ENCODE peak calls at places on chromosomes 7 and 10, in seven cellular contexts. D, K, S, A, C, J and Y are unnamed samples. For H3K36me3, the result is how much of the 10 kb centered on the place peaks cover.

GRCh38 chr10:62726142-62726541 is 78.4 kb upstream of the ADO start:
- DNase-seq in D (no peak), K (no peak), S (no peak), A (no peak), C (no peak), J (no peak), Y (no peak)

GRCh38 chr10:110613341-110613995 is 30.7 kb upstream of the RBM20 start:
- DNase-seq in D (no peak), K (no peak), S (no peak), A (peak), C (no peak), J (peak), Y (no peak)

GRCh38 chr10:131344747-131345146 is 33.2 kb upstream of the TCERG1L start:
- DNase-seq in D (no peak), K (no peak), S (no peak), A (no peak), C (no peak), J (no peak), Y (no peak)

GRCh38 chr10:87816163-87816841 is 1.7 kb downstream of the ATAD1 start:
- DNase-seq in D (no peak), K (no peak), S (no peak), A (no peak), C (no peak), J (no peak), Y (no peak)

GRCh38 chr7:155860840-155861479 is 48.7 kb upstream of the SHH start:
- DNase-seq in D (no peak), K (no peak), S (no peak), A (no peak), C (no peak), J (no peak), Y (no peak)

GRCh38 chr10:85674851-85675250 is 691.7 kb downstream of the GRID1 start:
- DNase-seq in D (no peak), K (no peak), S (no peak), A (no peak), C (no peak), J (no peak), Y (no peak)

GRCh38 chr10:35555962-35556930 is 48.9 kb upstream of the GJD4 start:
- DNase-seq in D (no peak), K (no peak), S (no peak), A (no peak), C (no peak), J (no peak), Y (no peak)

GRCh38 chr10:69883256-69883655 is 81.5 kb downstream of the COL13A1 start:
- DNase-seq in D (peak), K (no peak), S (peak), A (peak), C (no peak), J (no peak), Y (no peak)

GRCh38 chr7:65809259-65809981 is 63.5 kb upstream of the VKORC1L1 start:
- DNase-seq in D (no peak), K (no peak), S (no peak), A (no peak), C (no peak), J (peak), Y (no peak)

GRCh38 chr7:36567699-36568436 is 156.4 kb downstream of the AOAH start:
- DNase-seq in D (no peak), K (no peak), S (no peak), A (peak), C (no peak), J (no peak), Y (no peak)

GRCh38 chr10:100518761-100519241 is 860 bp downstream of the SEC31B start:
- DNase-seq in D (peak), K (peak), S (peak), A (peak), C (peak), J (no peak), Y (peak)

GRCh38 chr10:102781089-102781920 is 37.6 kb downstream of the WBP1L start:
- DNase-seq in D (peak), K (no peak), S (no peak), A (peak), C (no peak), J (no peak), Y (no peak)

GRCh38 chr7:25854608-25855497 is 297.1 kb upstream of the NFE2L3 start:
- DNase-seq in D (peak), K (peak), S (peak), A (peak), C (peak), J (no peak), Y (no peak)

GRCh38 chr10:124527996-124528395 is 66.4 kb downstream of the LHPP start:
- DNase-seq in D (no peak), K (no peak), S (no peak), A (no peak), C (no peak), J (no peak), Y (no peak)

GRCh38 chr7:79876769-79877362 is 257.8 kb upstream of the GNAI1 start:
- DNase-seq in D (no peak), K (no peak), S (no peak), A (no peak), C (no peak), J (no peak), Y (peak)

GRCh38 chr10:13882112-13882711 is 295.4 kb downstream of the PRPF18 start:
- DNase-seq in D (peak), K (no peak), S (no peak), A (peak), C (no peak), J (no peak), Y (peak)

GRCh38 chr7:134768243-134768642 is 11.2 kb upstream of the CALD1 start:
- DNase-seq in D (no peak), K (no peak), S (no peak), A (no peak), C (no peak), J (no peak), Y (no peak)

GRCh38 chr10:86256690-86257315 is 109.8 kb downstream of the GRID1 start:
- DNase-seq in D (no peak), K (no peak), S (no peak), A (no peak), C (peak), J (no peak), Y (no peak)

GRCh38 chr7:82234457-82235049 is 209.0 kb downstream of the CACNA2D1 start:
- DNase-seq in D (peak), K (peak), S (peak), A (peak), C (peak), J (no peak), Y (peak)

GRCh38 chr10:132960651-132961419 is 18.5 kb upstream of the CFAP46 start:
- DNase-seq in D (no peak), K (no peak), S (no peak), A (no peak), C (peak), J (no peak), Y (no peak)

GRCh38 chr7:149248777-149249176 is 9.3 kb downstream of the ZNF212 start:
- DNase-seq in D (no peak), K (no peak), S (no peak), A (no peak), C (no peak), J (no peak), Y (no peak)

GRCh38 chr7:2824678-2825461 is 19.2 kb downstream of the GNA12 start:
- DNase-seq in D (no peak), K (no peak), S (no peak), A (peak), C (no peak), J (peak), Y (no peak)

GRCh38 chr7:1533569-1534329 is 3.2 kb downstream of the MAFK start:
- DNase-seq in D (peak), K (no peak), S (no peak), A (no peak), C (peak), J (no peak), Y (peak)

GRCh38 chr10:3727268-3727667 is 57.7 kb downstream of the KLF6 start:
- DNase-seq in D (no peak), K (no peak), S (peak), A (no peak), C (no peak), J (no peak), Y (no peak)

GRCh38 chr7:2213551-2214215 is 19.1 kb downstream of the MAD1L1 start:
- DNase-seq in D (no peak), K (no peak), S (no peak), A (no peak), C (no peak), J (no peak), Y (no peak)

GRCh38 chr7:115363916-115364315 is 442.0 kb downstream of the MDFIC start:
- DNase-seq in D (no peak), K (no peak), S (no peak), A (no peak), C (no peak), J (no peak), Y (no peak)

GRCh38 chr7:88090671-88091070 is 129.2 kb downstream of the SRI start:
- DNase-seq in D (no peak), K (no peak), S (no peak), A (no peak), C (no peak), J (no peak), Y (no peak)

GRCh38 chr7:44073664-44074348 is 8.4 kb upstream of the PGAM2 start:
- DNase-seq in D (no peak), K (no peak), S (no peak), A (peak), C (no peak), J (no peak), Y (no peak)

GRCh38 chr7:81956520-81956919 is 186.7 kb upstream of the HGF start:
- DNase-seq in D (peak), K (peak), S (peak), A (peak), C (peak), J (peak), Y (peak)

GRCh38 chr7:127629268-127629854 is 11.4 kb upstream of the PAX4 start:
- DNase-seq in D (peak), K (peak), S (peak), A (peak), C (peak), J (no peak), Y (no peak)

GRCh38 chr10:68156373-68157185 is 47.3 kb downstream of the MYPN start:
- DNase-seq in D (peak), K (peak), S (peak), A (peak), C (peak), J (no peak), Y (peak)

GRCh38 chr10:46518028-46518725 is 38.3 kb downstream of the GPRIN2 start:
- DNase-seq in D (no peak), K (no peak), S (no peak), A (no peak), C (no peak), J (no peak), Y (no peak)

GRCh38 chr7:13034693-13035092 is 347.3 kb downstream of the ARL4A start:
- DNase-seq in D (no peak), K (no peak), S (no peak), A (peak), C (no peak), J (no peak), Y (no peak)

GRCh38 chr7:50270531-50271018 is 33.9 kb upstream of the IKZF1 start:
- DNase-seq in D (no peak), K (no peak), S (no peak), A (no peak), C (no peak), J (peak), Y (no peak)

GRCh38 chr7:75957021-75957736 is 37.2 kb downstream of the TMEM120A start:
- DNase-seq in D (no peak), K (no peak), S (peak), A (peak), C (no peak), J (no peak), Y (no peak)

GRCh38 chr7:155791214-155791737 is 21.0 kb downstream of the SHH start:
- DNase-seq in D (no peak), K (no peak), S (no peak), A (no peak), C (no peak), J (no peak), Y (no peak)

GRCh38 chr7:117993377-117994003 is 120.2 kb upstream of the CTTNBP2 start:
- DNase-seq in D (peak), K (peak), S (peak), A (peak), C (peak), J (no peak), Y (peak)

GRCh38 chr7:76397409-76398183 is 11.9 kb downstream of the SSC4D start:
- DNase-seq in D (peak), K (no peak), S (no peak), A (peak), C (peak), J (peak), Y (no peak)

DNA sequence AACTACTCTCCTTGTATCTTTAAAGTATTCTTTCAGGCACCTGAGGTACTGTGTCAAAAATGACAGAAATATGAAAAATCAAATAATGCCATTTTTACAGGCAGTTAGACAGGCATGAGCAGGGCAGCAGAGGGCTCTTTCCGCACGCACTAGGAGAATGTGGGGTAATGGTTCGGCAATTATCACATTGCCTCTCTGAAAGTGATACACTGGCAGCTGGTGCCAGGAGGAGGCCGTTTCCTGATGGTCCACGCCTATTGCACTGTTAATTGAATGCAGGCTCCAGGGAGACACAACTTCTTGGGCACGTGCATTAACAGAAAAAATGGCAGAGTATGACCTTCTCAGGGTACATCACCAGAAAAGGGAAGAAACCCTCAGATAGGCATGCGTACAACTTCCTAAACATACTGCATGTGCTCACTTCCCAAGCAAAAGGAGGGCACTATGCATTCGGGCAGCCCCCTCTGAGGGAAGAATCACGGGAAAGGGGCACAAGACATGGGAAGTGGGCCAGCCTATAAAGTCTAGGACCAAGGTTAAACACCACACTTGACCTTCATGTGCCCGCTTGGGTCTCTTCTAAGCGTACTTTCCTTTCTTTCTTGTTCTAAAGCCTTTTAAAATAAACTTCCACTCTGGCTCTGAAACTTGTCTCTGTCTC is 161.7 kb downstream of the TNS3 start:
- DNase-seq in D (no peak), K (no peak), S (no peak), A (no peak), C (no peak), J (no peak), Y (no peak)
- H3K36me3 ChIP-seq in D (under half), K (under half), S (under half), A (under half), C (half or more), J (under half), Y (half or more)

DNA sequence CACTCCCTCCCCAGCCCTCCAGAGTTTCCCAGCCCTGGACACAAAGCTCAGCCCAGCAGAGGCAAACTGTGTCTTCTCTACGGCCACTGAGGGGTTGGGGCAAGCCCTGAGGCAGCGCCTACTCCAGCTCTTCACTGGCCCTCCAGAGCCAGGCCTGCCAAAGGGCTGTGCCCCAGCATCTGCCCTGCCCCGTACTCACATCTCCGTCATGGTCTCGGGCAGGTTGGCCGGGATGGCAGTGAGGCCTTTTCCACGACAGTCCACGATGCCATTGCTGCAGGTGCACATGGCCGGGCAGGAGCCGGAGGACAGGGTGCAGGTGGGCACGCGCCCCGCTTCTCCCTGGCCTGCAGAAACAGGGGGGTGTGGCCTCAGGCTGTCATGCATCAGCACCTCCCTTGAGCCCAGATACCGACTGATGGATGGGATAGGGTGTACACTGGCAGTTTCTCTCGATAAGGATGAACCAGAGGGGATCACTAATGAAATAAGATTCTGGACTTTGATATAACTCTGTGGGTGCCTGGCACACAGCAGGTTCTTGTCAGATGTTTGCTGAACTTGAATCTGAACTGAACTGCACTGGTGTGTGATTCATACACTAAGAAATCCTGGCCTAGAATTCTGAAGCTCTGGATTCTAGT is 125.2 kb downstream of the SLIT1 start:
- DNase-seq in D (no peak), K (no peak), S (no peak), A (no peak), C (peak), J (no peak), Y (no peak)
- TF ChIP-seq REST in D (no peak), K (no peak), S (no peak), A (no peak), C (no peak), J (no peak), Y (no peak)

GRCh38 chr7:96184783-96185182 is 137.1 kb downstream of the SLC25A13 start:
- DNase-seq in D (no peak), K (no peak), S (no peak), A (no peak), C (no peak), J (no peak), Y (no peak)

GRCh38 chr7:96189129-96189815 is 132.6 kb downstream of the SLC25A13 start:
- DNase-seq in D (no peak), K (no peak), S (no peak), A (no peak), C (no peak), J (no peak), Y (no peak)

GRCh38 chr7:96183163-96183562 is 138.7 kb downstream of the SLC25A13 start:
- DNase-seq in D (no peak), K (no peak), S (no peak), A (no peak), C (no peak), J (no peak), Y (no peak)

GRCh38 chr7:96188623-96188991 is 133.3 kb downstream of the SLC25A13 start:
- DNase-seq in D (no peak), K (no peak), S (no peak), A (no peak), C (no peak), J (no peak), Y (no peak)

GRCh38 chr7:96187735-96188622 is 133.9 kb downstream of the SLC25A13 start:
- DNase-seq in D (no peak), K (no peak), S (no peak), A (no peak), C (no peak), J (no peak), Y (no peak)
- H3K36me3 ChIP-seq in D (half or more), K (under half), S (under half), A (under half), C (half or more), J (under half), Y (under half)

GRCh38 chr7:21543528-21544302 is 876 bp downstream of the DNAH11 start:
- DNase-seq in D (no peak), K (no peak), S (no peak), A (peak), C (peak), J (no peak), Y (no peak)
- TF ChIP-seq REST in D (no peak), K (no peak), S (no peak), A (no peak), C (no peak), J (no peak), Y (no peak)

GRCh38 chr10:34046651-34047050 is 712.2 kb upstream of the NRP1 start:
- DNase-seq in D (no peak), K (no peak), S (no peak), A (no peak), C (no peak), J (no peak), Y (no peak)
- H3K36me3 ChIP-seq in D (under half), K (under half), S (under half), A (under half), C (under half), J (under half), Y (under half)

DNA sequence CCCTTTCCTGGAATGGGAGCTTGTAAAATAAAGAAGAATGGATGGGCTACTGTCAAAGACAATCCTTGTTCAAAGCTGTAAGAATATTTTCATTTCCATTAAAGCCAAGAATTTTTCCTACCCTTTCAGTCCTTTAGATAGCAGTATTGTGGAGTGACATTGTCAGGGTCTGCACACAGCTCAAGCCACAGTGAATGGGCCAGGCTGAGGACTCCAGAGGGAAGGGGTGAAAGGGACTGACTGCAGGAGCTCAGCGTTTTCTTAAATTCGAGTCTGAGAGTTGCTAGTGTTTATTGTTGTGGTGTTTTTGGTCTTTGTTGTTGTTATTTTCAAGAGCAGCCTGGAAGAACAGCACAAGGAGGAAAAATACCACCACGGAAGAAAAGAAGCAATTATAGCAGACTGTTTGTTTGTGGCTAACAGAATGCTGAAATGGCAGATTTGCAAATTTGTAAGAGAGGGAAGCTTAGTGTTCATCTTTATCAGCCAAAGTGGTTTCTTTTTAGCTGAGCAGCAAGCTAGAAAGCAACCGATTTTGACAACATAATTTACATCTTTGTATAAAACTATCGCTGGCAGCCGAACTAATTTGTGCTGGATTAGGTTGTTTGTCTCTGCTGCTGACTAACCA is 192.0 kb downstream of the LRMDA start:
- DNase-seq in D (no peak), K (no peak), S (no peak), A (no peak), C (no peak), J (no peak), Y (no peak)
- TF ChIP-seq REST in D (no peak), K (no peak), S (no peak), A (no peak), C (no peak), J (no peak), Y (no peak)

GRCh38 chr10:80519936-80520650 is 17.6 kb upstream of the SH2D4B start:
- DNase-seq in D (no peak), K (no peak), S (no peak), A (no peak), C (no peak), J (no peak), Y (no peak)
- H3K36me3 ChIP-seq in D (under half), K (under half), S (under half), A (under half), C (under half), J (under half), Y (under half)

GRCh38 chr7:92608380-92609322 is 18.5 kb upstream of the FAM133B start:
- DNase-seq in D (peak), K (no peak), S (no peak), A (peak), C (no peak), J (no peak), Y (no peak)
- TF ChIP-seq REST in D (no peak), K (no peak), S (no peak), A (no peak), C (no peak), J (no peak), Y (no peak)

DNA sequence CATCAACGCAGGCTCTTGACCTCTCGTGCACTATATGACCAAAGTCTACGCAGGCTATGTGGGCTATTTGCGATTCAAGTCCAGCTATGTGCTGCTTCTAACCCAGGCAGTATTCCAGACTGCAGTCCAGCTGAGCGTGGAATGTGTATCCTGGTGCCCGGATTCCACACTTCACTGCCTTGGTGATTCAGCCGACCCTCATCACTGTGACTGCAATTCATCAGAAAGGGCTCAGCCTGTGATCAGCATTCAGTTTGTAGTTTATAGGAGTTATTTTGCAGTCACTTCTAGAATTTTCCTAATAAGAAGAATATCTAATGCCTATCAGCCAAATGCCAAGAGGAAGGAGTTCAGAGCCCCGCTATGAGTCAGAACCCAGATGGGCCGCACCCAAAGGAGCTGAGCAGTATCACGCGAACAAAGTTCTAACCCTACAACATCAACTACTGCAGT is 119.8 kb upstream of the LANCL2 start:
- DNase-seq in D (no peak), K (no peak), S (peak), A (no peak), C (no peak), J (no peak), Y (no peak)
- H3K36me3 ChIP-seq in D (under half), K (under half), S (under half), A (under half), C (under half), J (under half), Y (under half)